ENCODE peak calls at places on chromosomes 11 and 22, in six cellular contexts. One of them, this sample, is unnamed.
A peak's percentile ranks its signal among the peaks of the same experiment; 100 is the strongest.

GRCh38 chr22:21697021-21697771 is 31.4 kb downstream of the PPIL2 start:
- DNase-seq in fibroblast of lung: no peak
- DNase-seq in body of pancreas: no peak
- DNase-seq in choroid plexus epithelial cell: no peak
- DNase-seq in HFF-Myc: no peak
- DNase-seq in BJ: no peak
- DNase-seq in this sample: no peak

GRCh38 chr11:57399221-57399620 is 8.8 kb upstream of the PRG2 start:
- DNase-seq in fibroblast of lung: peak; percentile 5
- DNase-seq in body of pancreas: no peak
- DNase-seq in choroid plexus epithelial cell: peak; percentile 32
- DNase-seq in HFF-Myc: no peak
- DNase-seq in BJ: no peak
- DNase-seq in this sample: no peak

GRCh38 chr11:65185869-65186341 is 4.2 kb downstream of the CAPN1 start:
- DNase-seq in fibroblast of lung: no peak
- DNase-seq in body of pancreas: no peak
- DNase-seq in choroid plexus epithelial cell: no peak
- DNase-seq in HFF-Myc: no peak
- DNase-seq in BJ: no peak
- DNase-seq in this sample: no peak

GRCh38 chr22:32327596-32328171 is 30.0 kb upstream of the RFPL3 start:
- DNase-seq in fibroblast of lung: no peak
- DNase-seq in body of pancreas: no peak
- DNase-seq in choroid plexus epithelial cell: no peak
- DNase-seq in HFF-Myc: no peak
- DNase-seq in BJ: no peak
- DNase-seq in this sample: no peak

GRCh38 chr11:29173660-29174062 is 843.2 kb downstream of the KCNA4 start:
- DNase-seq in fibroblast of lung: peak; percentile 98
- DNase-seq in body of pancreas: no peak
- DNase-seq in choroid plexus epithelial cell: peak; percentile 92
- DNase-seq in HFF-Myc: peak; percentile 5
- DNase-seq in BJ: peak; percentile 62
- DNase-seq in this sample: no peak

GRCh38 chr11:61281581-61282250 is 13.4 kb downstream of the VWCE start:
- DNase-seq in fibroblast of lung: peak; percentile 22
- DNase-seq in body of pancreas: peak; percentile 39
- DNase-seq in choroid plexus epithelial cell: peak; percentile 59
- DNase-seq in HFF-Myc: no peak
- DNase-seq in BJ: no peak
- DNase-seq in this sample: no peak

GRCh38 chr11:126956664-126957063 is 43.9 kb downstream of the KIRREL3 start:
- DNase-seq in fibroblast of lung: no peak
- DNase-seq in body of pancreas: no peak
- DNase-seq in choroid plexus epithelial cell: no peak
- DNase-seq in HFF-Myc: no peak
- DNase-seq in BJ: no peak
- DNase-seq in this sample: no peak

GRCh38 chr11:69920500-69921428 is 101.5 kb upstream of the FGF3 start:
- DNase-seq in fibroblast of lung: no peak
- DNase-seq in body of pancreas: peak; percentile 7
- DNase-seq in choroid plexus epithelial cell: no peak
- DNase-seq in HFF-Myc: no peak
- DNase-seq in BJ: no peak
- DNase-seq in this sample: no peak

GRCh38 chr11:21604564-21604963 is 588.3 kb upstream of the ANO5 start:
- DNase-seq in fibroblast of lung: no peak
- DNase-seq in body of pancreas: no peak
- DNase-seq in choroid plexus epithelial cell: no peak
- DNase-seq in HFF-Myc: no peak
- DNase-seq in BJ: no peak
- DNase-seq in this sample: no peak

GRCh38 chr11:36500315-36500721 is 9.8 kb downstream of the TRAF6 start:
- DNase-seq in fibroblast of lung: peak; percentile 95
- DNase-seq in body of pancreas: no peak
- DNase-seq in choroid plexus epithelial cell: peak; percentile 92
- DNase-seq in HFF-Myc: peak; percentile 86
- DNase-seq in BJ: peak; percentile 80
- DNase-seq in this sample: no peak

GRCh38 chr11:130550160-130550559 is 101.7 kb downstream of the ADAMTS15 start:
- DNase-seq in fibroblast of lung: no peak
- DNase-seq in body of pancreas: no peak
- DNase-seq in choroid plexus epithelial cell: no peak
- DNase-seq in HFF-Myc: no peak
- DNase-seq in BJ: no peak
- DNase-seq in this sample: no peak

GRCh38 chr11:117654856-117655255 is 142.2 kb downstream of the DSCAML1 start:
- DNase-seq in fibroblast of lung: no peak
- DNase-seq in body of pancreas: no peak
- DNase-seq in choroid plexus epithelial cell: no peak
- DNase-seq in HFF-Myc: no peak
- DNase-seq in BJ: no peak
- DNase-seq in this sample: no peak

GRCh38 chr11:12063251-12063650 is 47.1 kb upstream of the MICAL2 start:
- DNase-seq in fibroblast of lung: no peak
- DNase-seq in body of pancreas: no peak
- DNase-seq in choroid plexus epithelial cell: no peak
- DNase-seq in HFF-Myc: no peak
- DNase-seq in BJ: no peak
- DNase-seq in this sample: no peak

GRCh38 chr11:104792861-104793260 is 105.4 kb downstream of the CASP12 start:
- DNase-seq in fibroblast of lung: no peak
- DNase-seq in body of pancreas: no peak
- DNase-seq in choroid plexus epithelial cell: no peak
- DNase-seq in HFF-Myc: no peak
- DNase-seq in BJ: no peak
- DNase-seq in this sample: no peak

GRCh38 chr22:29769723-29770321 is 2.7 kb downstream of the UQCR10 start:
- DNase-seq in fibroblast of lung: no peak
- DNase-seq in body of pancreas: no peak
- DNase-seq in choroid plexus epithelial cell: no peak
- DNase-seq in HFF-Myc: no peak
- DNase-seq in BJ: no peak
- DNase-seq in this sample: no peak

GRCh38 chr11:62186195-62186594 is 3.8 kb upstream of the SCGB1D1 start:
- DNase-seq in fibroblast of lung: no peak
- DNase-seq in body of pancreas: no peak
- DNase-seq in choroid plexus epithelial cell: no peak
- DNase-seq in HFF-Myc: no peak
- DNase-seq in BJ: no peak
- DNase-seq in this sample: no peak

GRCh38 chr11:128841461-128842072 is 25.5 kb downstream of the KCNJ1 start:
- DNase-seq in fibroblast of lung: no peak
- DNase-seq in body of pancreas: peak; percentile 75
- DNase-seq in choroid plexus epithelial cell: no peak
- DNase-seq in HFF-Myc: no peak
- DNase-seq in BJ: no peak
- DNase-seq in this sample: no peak

GRCh38 chr11:57387284-57388030 is 3.0 kb downstream of the PRG2 start:
- DNase-seq in fibroblast of lung: no peak
- DNase-seq in body of pancreas: no peak
- DNase-seq in choroid plexus epithelial cell: peak; percentile 42
- DNase-seq in HFF-Myc: no peak
- DNase-seq in BJ: no peak
- DNase-seq in this sample: no peak

GRCh38 chr22:50189184-50189848 is 3.6 kb downstream of the TRABD start:
- DNase-seq in fibroblast of lung: no peak
- DNase-seq in body of pancreas: peak; percentile 91
- DNase-seq in choroid plexus epithelial cell: no peak
- DNase-seq in HFF-Myc: no peak
- DNase-seq in BJ: no peak
- DNase-seq in this sample: no peak
- H3K4me3 ChIP-seq in fibroblast of lung: no peak overlapping the region
- H3K4me3 ChIP-seq in body of pancreas: no peak overlapping the region
- H3K4me3 ChIP-seq in choroid plexus epithelial cell: no peak overlapping the region
- H3K4me3 ChIP-seq in HFF-Myc: peak overlapping the region; percentile 24
- H3K4me3 ChIP-seq in BJ: no peak overlapping the region
- H3K4me3 ChIP-seq in this sample: peak overlapping the region; percentile 58

GRCh38 chr22:48075604-48076400 is 1313.4 kb downstream of the TBC1D22A start:
- DNase-seq in fibroblast of lung: no peak
- DNase-seq in body of pancreas: no peak
- DNase-seq in choroid plexus epithelial cell: no peak
- DNase-seq in HFF-Myc: no peak
- DNase-seq in BJ: no peak
- DNase-seq in this sample: no peak
- TF ChIP-seq CTCF in fibroblast of lung: no peak
- TF ChIP-seq CTCF in body of pancreas: no peak
- TF ChIP-seq CTCF in choroid plexus epithelial cell: no peak
- TF ChIP-seq CTCF in HFF-Myc: no peak
- TF ChIP-seq CTCF in BJ: no peak
- TF ChIP-seq CTCF in this sample: no peak

DNA sequence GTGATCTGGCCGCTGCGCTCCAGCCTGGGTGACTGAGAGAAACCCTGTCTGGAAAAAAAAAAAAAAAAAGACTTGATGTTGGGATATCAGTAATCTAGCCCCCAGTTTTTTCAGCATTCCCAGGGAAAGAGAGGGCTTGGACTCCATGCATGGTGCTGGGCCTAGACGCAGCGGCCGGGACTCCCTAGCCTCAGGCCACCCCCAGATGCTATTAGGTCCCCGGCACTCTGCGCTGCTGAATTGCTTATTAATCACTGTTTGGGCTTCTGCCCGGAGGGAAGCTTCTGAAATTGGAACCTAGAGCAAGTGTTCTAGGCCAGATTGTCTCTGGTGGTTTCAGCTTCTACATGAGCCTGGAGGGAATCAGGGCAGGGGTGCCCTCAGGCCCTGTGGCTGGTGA is 39.0 kb downstream of the SLCO2B1 start:
- DNase-seq in fibroblast of lung: no peak
- DNase-seq in body of pancreas: no peak
- DNase-seq in choroid plexus epithelial cell: no peak
- DNase-seq in HFF-Myc: no peak
- DNase-seq in BJ: no peak
- DNase-seq in this sample: no peak
- H3K4me3 ChIP-seq in fibroblast of lung: no peak overlapping the region
- H3K4me3 ChIP-seq in body of pancreas: no peak overlapping the region
- H3K4me3 ChIP-seq in choroid plexus epithelial cell: no peak overlapping the region
- H3K4me3 ChIP-seq in HFF-Myc: no peak overlapping the region
- H3K4me3 ChIP-seq in BJ: no peak overlapping the region
- H3K4me3 ChIP-seq in this sample: no peak overlapping the region

GRCh38 chr11:19344661-19345518 is 104.1 kb upstream of the E2F8 start:
- DNase-seq in fibroblast of lung: peak; percentile 20
- DNase-seq in body of pancreas: peak; percentile 49
- DNase-seq in choroid plexus epithelial cell: peak; percentile 58
- DNase-seq in HFF-Myc: no peak
- DNase-seq in BJ: no peak
- DNase-seq in this sample: no peak

GRCh38 chr11:19345848-19346681 is 105.3 kb upstream of the E2F8 start:
- DNase-seq in fibroblast of lung: no peak
- DNase-seq in body of pancreas: peak; percentile 21
- DNase-seq in choroid plexus epithelial cell: peak; percentile 56
- DNase-seq in HFF-Myc: no peak
- DNase-seq in BJ: no peak
- DNase-seq in this sample: no peak

GRCh38 chr11:19347911-19348310 is 107.2 kb upstream of the E2F8 start:
- DNase-seq in fibroblast of lung: no peak
- DNase-seq in body of pancreas: no peak
- DNase-seq in choroid plexus epithelial cell: no peak
- DNase-seq in HFF-Myc: no peak
- DNase-seq in BJ: no peak
- DNase-seq in this sample: no peak

GRCh38 chr11:19342036-19342435 is 101.3 kb upstream of the E2F8 start:
- DNase-seq in fibroblast of lung: no peak
- DNase-seq in body of pancreas: no peak
- DNase-seq in choroid plexus epithelial cell: no peak
- DNase-seq in HFF-Myc: no peak
- DNase-seq in BJ: no peak
- DNase-seq in this sample: no peak

GRCh38 chr11:19345519-19345847 is 104.7 kb upstream of the E2F8 start:
- DNase-seq in fibroblast of lung: no peak
- DNase-seq in body of pancreas: no peak
- DNase-seq in choroid plexus epithelial cell: no peak
- DNase-seq in HFF-Myc: no peak
- DNase-seq in BJ: no peak
- DNase-seq in this sample: no peak
- TF ChIP-seq CTCF in fibroblast of lung: no peak
- TF ChIP-seq CTCF in body of pancreas: no peak
- TF ChIP-seq CTCF in choroid plexus epithelial cell: no peak
- TF ChIP-seq CTCF in HFF-Myc: no peak
- TF ChIP-seq CTCF in BJ: no peak
- TF ChIP-seq CTCF in this sample: no peak

GRCh38 chr11:68032003-68032402 is 1.5 kb downstream of the NDUFS8 start:
- DNase-seq in fibroblast of lung: no peak
- DNase-seq in body of pancreas: no peak
- DNase-seq in choroid plexus epithelial cell: no peak
- DNase-seq in HFF-Myc: no peak
- DNase-seq in BJ: no peak
- DNase-seq in this sample: no peak
- H3K4me3 ChIP-seq in fibroblast of lung: no peak overlapping the region
- H3K4me3 ChIP-seq in body of pancreas: no peak overlapping the region
- H3K4me3 ChIP-seq in choroid plexus epithelial cell: no peak overlapping the region
- H3K4me3 ChIP-seq in HFF-Myc: peak overlapping the region; percentile 97
- H3K4me3 ChIP-seq in BJ: no peak overlapping the region
- H3K4me3 ChIP-seq in this sample: peak overlapping the region; percentile 88

DNA sequence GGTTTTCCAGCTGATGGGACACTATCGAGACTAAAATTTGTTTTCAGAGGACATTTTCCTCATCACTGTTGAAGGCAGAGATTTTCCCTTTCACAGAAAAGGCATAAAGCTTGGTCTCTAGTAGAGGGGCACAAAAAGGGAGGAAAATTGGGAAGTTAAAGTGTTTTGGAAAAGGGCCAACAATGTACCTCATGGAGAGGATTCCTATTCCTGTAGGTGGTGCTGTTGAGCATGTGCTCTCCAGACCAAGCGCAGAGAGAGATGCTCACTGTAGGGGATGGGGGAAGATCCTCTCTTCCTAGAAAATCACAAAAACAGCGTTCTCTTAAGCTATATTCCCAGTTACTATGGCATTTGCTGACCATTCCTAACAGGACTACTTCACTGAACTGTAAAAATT is 44.9 kb downstream of the OR4C46 start:
- DNase-seq in fibroblast of lung: no peak
- DNase-seq in body of pancreas: no peak
- DNase-seq in choroid plexus epithelial cell: no peak
- DNase-seq in HFF-Myc: no peak
- DNase-seq in BJ: no peak
- DNase-seq in this sample: no peak
- TF ChIP-seq CTCF in fibroblast of lung: no peak
- TF ChIP-seq CTCF in body of pancreas: no peak
- TF ChIP-seq CTCF in choroid plexus epithelial cell: peak; percentile 11
- TF ChIP-seq CTCF in HFF-Myc: peak; percentile 8
- TF ChIP-seq CTCF in BJ: no peak
- TF ChIP-seq CTCF in this sample: no peak